ENCODE peak calls at places on chromosomes 7 and 10, in six cellular contexts. One of them, this sample, is unnamed.

GRCh38 chr7:149872419-149873073 is 1.2 kb upstream of the ATP6V0E2 start:
- DNase-seq in ELF-1: peak; percentile 75
- DNase-seq in tibial nerve: peak; percentile 77
- DNase-seq in AG10803: peak; percentile 85
- DNase-seq in IMR-90: peak; percentile 81
- DNase-seq in uterus: peak; percentile 78
- DNase-seq in this sample: peak; percentile 77

GRCh38 chr10:100534726-100535125 is 1.0 kb upstream of the HIF1AN start:
- DNase-seq in ELF-1: no peak
- DNase-seq in tibial nerve: no peak
- DNase-seq in AG10803: no peak
- DNase-seq in IMR-90: no peak
- DNase-seq in uterus: no peak
- DNase-seq in this sample: no peak

GRCh38 chr10:75936841-75937240 is 505.4 kb downstream of the LRMDA start:
- DNase-seq in ELF-1: no peak
- DNase-seq in tibial nerve: no peak
- DNase-seq in AG10803: no peak
- DNase-seq in IMR-90: no peak
- DNase-seq in uterus: no peak
- DNase-seq in this sample: no peak

GRCh38 chr7:47724335-47724982 is 142.5 kb upstream of the TNS3 start:
- DNase-seq in ELF-1: peak; percentile 53
- DNase-seq in tibial nerve: no peak
- DNase-seq in AG10803: peak; percentile 81
- DNase-seq in IMR-90: peak; percentile 96
- DNase-seq in uterus: no peak
- DNase-seq in this sample: peak; percentile 59

GRCh38 chr7:129607471-129608120 is 3.9 kb upstream of the NRF1 start:
- DNase-seq in ELF-1: peak; percentile 87
- DNase-seq in tibial nerve: no peak
- DNase-seq in AG10803: peak; percentile 32
- DNase-seq in IMR-90: no peak
- DNase-seq in uterus: no peak
- DNase-seq in this sample: peak; percentile 74

GRCh38 chr10:18378766-18379165 is 238.5 kb downstream of the CACNB2 start:
- DNase-seq in ELF-1: no peak
- DNase-seq in tibial nerve: no peak
- DNase-seq in AG10803: no peak
- DNase-seq in IMR-90: no peak
- DNase-seq in uterus: peak; percentile 18
- DNase-seq in this sample: no peak

GRCh38 chr7:70406419-70407189 is 725.3 kb upstream of the GALNT17 start:
- DNase-seq in ELF-1: peak; percentile 13
- DNase-seq in tibial nerve: no peak
- DNase-seq in AG10803: peak; percentile 53
- DNase-seq in IMR-90: no peak
- DNase-seq in uterus: no peak
- DNase-seq in this sample: no peak

GRCh38 chr7:85750454-85750949 is 563.6 kb upstream of the SEMA3D start:
- DNase-seq in ELF-1: peak; percentile 80
- DNase-seq in tibial nerve: no peak
- DNase-seq in AG10803: peak; percentile 42
- DNase-seq in IMR-90: peak; percentile 37
- DNase-seq in uterus: no peak
- DNase-seq in this sample: peak; percentile 62

GRCh38 chr10:131477457-131478205 is 166.1 kb upstream of the TCERG1L start:
- DNase-seq in ELF-1: peak; percentile 38
- DNase-seq in tibial nerve: no peak
- DNase-seq in AG10803: no peak
- DNase-seq in IMR-90: no peak
- DNase-seq in uterus: no peak
- DNase-seq in this sample: no peak

GRCh38 chr10:44963772-44964633 is 4.4 kb downstream of the RASSF4 start:
- DNase-seq in ELF-1: peak; percentile 86
- DNase-seq in tibial nerve: peak; percentile 83
- DNase-seq in AG10803: no peak
- DNase-seq in IMR-90: no peak
- DNase-seq in uterus: no peak
- DNase-seq in this sample: no peak

GRCh38 chr7:111855161-111855841 is 293.0 kb upstream of the IMMP2L start:
- DNase-seq in ELF-1: peak; percentile 70
- DNase-seq in tibial nerve: no peak
- DNase-seq in AG10803: peak; percentile 76
- DNase-seq in IMR-90: peak; percentile 79
- DNase-seq in uterus: peak; percentile 33
- DNase-seq in this sample: peak; percentile 55

GRCh38 chr7:91030680-91031079 is 233.6 kb upstream of the FZD1 start:
- DNase-seq in ELF-1: peak; percentile 46
- DNase-seq in tibial nerve: no peak
- DNase-seq in AG10803: no peak
- DNase-seq in IMR-90: no peak
- DNase-seq in uterus: no peak
- DNase-seq in this sample: no peak

GRCh38 chr10:58622286-58622685 is 109.6 kb downstream of the BICC1 start:
- DNase-seq in ELF-1: no peak
- DNase-seq in tibial nerve: no peak
- DNase-seq in AG10803: peak; percentile 68
- DNase-seq in IMR-90: peak; percentile 68
- DNase-seq in uterus: no peak
- DNase-seq in this sample: no peak

GRCh38 chr7:51899611-51900010 is 583.0 kb upstream of the COBL start:
- DNase-seq in ELF-1: no peak
- DNase-seq in tibial nerve: no peak
- DNase-seq in AG10803: no peak
- DNase-seq in IMR-90: no peak
- DNase-seq in uterus: no peak
- DNase-seq in this sample: no peak

This sample was measured in iPS-NIHi11.